ENCODE peak calls at places on chromosomes 16 and 17, in eight cellular contexts. O is iPS DF 19.7; T is H1; E is ascending aorta; X is NCI-H1436; Y is stimulated activated CD4-positive, alpha-beta T cell treated with anti-CD3 and anti-CD28 coated beads, Interleukin-2, amount 100 ng/mL, for 48 hours; P is T follicular helper cell; S is gastrocnemius medialis. K is an unnamed sample.

GRCh38 chr16:3520398-3520797 is 19.6 kb downstream of the CLUAP1 start:
- DNase-seq in E (no peak), S (no peak), T (no peak), P (no peak), Y (no peak), O (no peak), X (no peak), K (no peak)

GRCh38 chr17:68089881-68090280 is 54.3 kb downstream of the KPNA2 start:
- DNase-seq in O (no peak), P (no peak), E (no peak), X (no peak), S (peak; percentile 35), T (no peak), Y (no peak), K (no peak)

GRCh38 chr16:48008011-48008410 is 147.8 kb downstream of the ABCC12 start:
- DNase-seq in Y (no peak), P (no peak), X (no peak), T (peak; percentile 11), O (no peak), S (no peak), E (no peak), K (no peak)

GRCh38 chr16:70659546-70659945 is 13.2 kb downstream of the IL34 start:
- DNase-seq in E (no peak), O (no peak), S (no peak), Y (no peak), T (no peak), P (no peak), X (no peak), K (no peak)

GRCh38 chr17:38730526-38731379 is 612 bp downstream of the CISD3 start:
- DNase-seq in O (no peak), E (no peak), S (peak; percentile 70), P (no peak), X (peak; percentile 60), T (peak; percentile 77), Y (no peak), K (no peak)

GRCh38 chr16:78493573-78493972 is 394.1 kb downstream of the WWOX start:
- DNase-seq in E (no peak), O (no peak), S (no peak), T (no peak), P (no peak), Y (no peak), X (no peak), K (no peak)

GRCh38 chr16:85613609-85614337 is 651 bp downstream of the GSE1 start:
- DNase-seq in S (peak; percentile 49), E (no peak), T (peak; percentile 82), O (no peak), X (peak; percentile 46), Y (no peak), P (no peak), K (peak; percentile 54)

GRCh38 chr16:3652373-3653037 is 2.0 kb upstream of the DNASE1 start:
- DNase-seq in S (peak; percentile 8), P (no peak), O (no peak), E (no peak), Y (no peak), T (no peak), X (no peak), K (no peak)

GRCh38 chr17:50346313-50347086 is 574 bp downstream of the XYLT2 start:
- DNase-seq in T (peak; percentile 83), Y (peak; percentile 38), S (peak; percentile 33), E (no peak), O (no peak), P (no peak), X (no peak), K (peak; percentile 40)

GRCh38 chr16:81482329-81483063 is 37.9 kb downstream of the CMIP start:
- DNase-seq in Y (no peak), X (no peak), E (no peak), T (no peak), S (no peak), O (no peak), P (no peak), K (peak; percentile 26)

GRCh38 chr17:8220783-8221662 is 10.6 kb upstream of the AURKB start:
- DNase-seq in X (peak; percentile 89), S (peak; percentile 88), E (peak; percentile 80), T (peak; percentile 99), O (no peak), P (peak; percentile 78), Y (peak; percentile 97), K (peak; percentile 92)

GRCh38 chr17:59199398-59199797 is 10.4 kb upstream of the SMG8 start:
- DNase-seq in O (no peak), P (no peak), Y (no peak), E (no peak), X (no peak), S (no peak), T (no peak), K (no peak)

GRCh38 chr17:42674755-42675347 is 1.9 kb downstream of the PLEKHH3 start:
- DNase-seq in E (no peak), P (no peak), T (peak; percentile 63), X (no peak), S (peak; percentile 77), O (no peak), Y (no peak), K (no peak)

GRCh38 chr16:20320592-20320991 is 6.7 kb downstream of the GP2 start:
- DNase-seq in O (no peak), X (no peak), T (no peak), S (no peak), E (no peak), P (no peak), Y (no peak), K (no peak)

GRCh38 chr16:84816023-84816422 is 3.8 kb upstream of the CRISPLD2 start:
- DNase-seq in T (no peak), O (no peak), S (no peak), Y (no peak), E (no peak), X (no peak), P (no peak), K (no peak)

GRCh38 chr16:14520753-14521152 is 109.3 kb downstream of the PARN start:
- DNase-seq in T (no peak), X (no peak), P (no peak), S (no peak), O (no peak), Y (no peak), E (no peak), K (no peak)

GRCh38 chr17:66272699-66273390 is 29.6 kb upstream of the PRKCA start:
- DNase-seq in T (no peak), Y (no peak), S (no peak), P (no peak), E (no peak), O (no peak), X (no peak), K (no peak)

GRCh38 chr17:67673006-67673405 is 44.7 kb upstream of the NOL11 start:
- DNase-seq in E (no peak), Y (no peak), S (no peak), X (no peak), T (no peak), P (no peak), O (no peak), K (no peak)

GRCh38 chr17:58373003-58373402 is 21.0 kb upstream of the SUPT4H1 start:
- DNase-seq in P (no peak), T (no peak), S (no peak), X (no peak), E (no peak), O (no peak), Y (no peak), K (no peak)

GRCh38 chr16:84084570-84085270 is 32.0 kb downstream of the MBTPS1 start:
- DNase-seq in S (peak; percentile 69), P (peak; percentile 56), X (peak; percentile 65), T (peak; percentile 80), E (no peak), Y (peak; percentile 61), O (peak; percentile 61), K (peak; percentile 63)

GRCh38 chr17:67227488-67227887 is 17.5 kb downstream of the HELZ start:
- DNase-seq in X (no peak), E (no peak), Y (no peak), P (no peak), S (no peak), O (no peak), T (no peak), K (no peak)

GRCh38 chr16:56743840-56744239 is 13.9 kb downstream of the NUP93 start:
- DNase-seq in S (peak; percentile 18), X (no peak), Y (no peak), O (no peak), E (no peak), T (no peak), P (no peak), K (peak; percentile 43)

GRCh38 chr17:62672957-62673356 is 45.5 kb downstream of the MRC2 start:
- DNase-seq in T (no peak), Y (no peak), E (no peak), S (no peak), P (no peak), O (no peak), X (no peak), K (no peak)

GRCh38 chr17:78407387-78407990 is 29.0 kb downstream of the PGS1 start:
- DNase-seq in X (no peak), S (peak; percentile 83), P (no peak), Y (no peak), O (no peak), E (no peak), T (no peak), K (no peak)

GRCh38 chr17:20243524-20243923 is 223.8 kb downstream of the LGALS9B start:
- DNase-seq in O (no peak), T (no peak), X (no peak), P (no peak), Y (no peak), S (no peak), E (no peak), K (no peak)

GRCh38 chr16:79081292-79082066 is 519.1 kb downstream of the MAF start:
- DNase-seq in S (no peak), E (no peak), P (no peak), X (no peak), T (no peak), Y (no peak), O (no peak), K (no peak)